ENCODE peak calls at places on chromosomes 3 and 15, in ten cellular contexts. U is GM23338; Y is HS-5; I is activated CD8-positive, alpha-beta T cell treated with anti-CD3 and anti-CD28 coated beads for 36 hours; H is NCI-H460; L is neural progenitor cell; B is tibial nerve; Z is GM03348; N is activated T-cell treated with anti-CD3 and anti-CD28 coated beads for 1 hour; A is stimulated activated CD8-positive, alpha-beta memory T cell treated with anti-CD3 and anti-CD28 coated beads, Interleukin-15, amount 100 ng/mL, for 24 hours. F is an unnamed sample.

GRCh38 chr3:7504886-7505775 is 644.2 kb downstream of the GRM7 start:
- DNase-seq in U (peak), Y (no peak), I (no peak), H (peak), L (no peak), B (no peak), Z (no peak), N (no peak), A (no peak), F (no peak)

GRCh38 chr15:68447976-68448755 is 16.2 kb upstream of the ITGA11 start:
- DNase-seq in U (no peak), Y (no peak), I (no peak), H (no peak), L (no peak), B (no peak), Z (no peak), N (no peak), A (no peak), F (no peak)

GRCh38 chr15:89299896-89300295 is 34.7 kb downstream of the POLG start:
- DNase-seq in U (no peak), Y (no peak), I (no peak), H (peak), L (no peak), B (no peak), Z (peak), N (no peak), A (no peak), F (no peak)

GRCh38 chr3:58490860-58491501 is 915 bp upstream of the KCTD6 start:
- DNase-seq in U (no peak), Y (no peak), I (no peak), H (no peak), L (no peak), B (no peak), Z (no peak), N (no peak), A (no peak), F (no peak)

GRCh38 chr3:186514296-186515002 is 29.7 kb downstream of the CRYGS start:
- DNase-seq in U (peak), Y (no peak), I (peak), H (peak), L (no peak), B (no peak), Z (no peak), N (no peak), A (no peak), F (peak)

GRCh38 chr3:194182130-194182529 is 46.2 kb downstream of the HES1 start:
- DNase-seq in U (no peak), Y (no peak), I (no peak), H (no peak), L (no peak), B (no peak), Z (no peak), N (no peak), A (no peak), F (no peak)

GRCh38 chr3:58231666-58232065 is 5.9 kb upstream of the ABHD6 start:
- DNase-seq in U (no peak), Y (no peak), I (no peak), H (no peak), L (no peak), B (no peak), Z (no peak), N (no peak), A (no peak), F (no peak)

GRCh38 chr3:19543212-19543841 is 390.7 kb downstream of the EFHB start:
- DNase-seq in U (peak), Y (no peak), I (no peak), H (peak), L (peak), B (no peak), Z (no peak), N (no peak), A (no peak), F (peak)

GRCh38 chr3:196207159-196207832 is 3.9 kb downstream of the ZDHHC19 start:
- DNase-seq in U (peak), Y (no peak), I (no peak), H (no peak), L (peak), B (no peak), Z (peak), N (peak), A (no peak), F (peak)

GRCh38 chr3:141797167-141797773 is 34.1 kb downstream of the GRK7 start:
- DNase-seq in U (peak), Y (no peak), I (no peak), H (no peak), L (peak), B (no peak), Z (peak), N (peak), A (no peak), F (peak)

GRCh38 chr3:124882749-124883148 is 4.4 kb downstream of the ITGB5 start:
- DNase-seq in U (peak), Y (no peak), I (no peak), H (no peak), L (peak), B (no peak), Z (no peak), N (no peak), A (no peak), F (no peak)

GRCh38 chr3:43176666-43177065 is 70.8 kb upstream of the POMGNT2 start:
- DNase-seq in U (no peak), Y (no peak), I (no peak), H (no peak), L (no peak), B (no peak), Z (no peak), N (no peak), A (no peak), F (no peak)

GRCh38 chr3:146593776-146594175 is 11.4 kb downstream of the PLSCR5 start:
- DNase-seq in U (no peak), Y (no peak), I (no peak), H (no peak), L (no peak), B (no peak), Z (no peak), N (no peak), A (no peak), F (no peak)

GRCh38 chr15:90055182-90055581 is 47.1 kb downstream of the IDH2 start:
- DNase-seq in U (no peak), Y (no peak), I (no peak), H (no peak), L (no peak), B (no peak), Z (no peak), N (no peak), A (no peak), F (no peak)

GRCh38 chr15:95017950-95018349 is 786.6 kb downstream of the MCTP2 start:
- DNase-seq in U (peak), Y (no peak), I (no peak), H (no peak), L (no peak), B (peak), Z (no peak), N (no peak), A (no peak), F (peak)

GRCh38 chr3:152219225-152219624 is 49.5 kb upstream of the MBNL1 start:
- DNase-seq in U (no peak), Y (no peak), I (no peak), H (no peak), L (no peak), B (no peak), Z (no peak), N (no peak), A (no peak), F (no peak)

GRCh38 chr15:38714309-38715072 is 149.9 kb upstream of the RASGRP1 start:
- DNase-seq in U (no peak), Y (no peak), I (no peak), H (no peak), L (no peak), B (no peak), Z (peak), N (no peak), A (no peak), F (no peak)

GRCh38 chr3:127749361-127749760 is 73.0 kb downstream of the MGLL start:
- DNase-seq in U (no peak), Y (no peak), I (no peak), H (no peak), L (no peak), B (no peak), Z (no peak), N (no peak), A (no peak), F (no peak)

GRCh38 chr3:105173972-105174371 is 192.7 kb upstream of the ALCAM start:
- DNase-seq in U (no peak), Y (no peak), I (no peak), H (no peak), L (no peak), B (no peak), Z (no peak), N (no peak), A (no peak), F (no peak)

GRCh38 chr3:119356646-119357045 is 62.5 kb downstream of the ARHGAP31 start:
- DNase-seq in U (no peak), Y (no peak), I (no peak), H (no peak), L (no peak), B (no peak), Z (no peak), N (no peak), A (no peak), F (no peak)

GRCh38 chr3:194715022-194715800 is 29.5 kb downstream of the FAM43A start:
- DNase-seq in U (no peak), Y (no peak), I (peak), H (no peak), L (no peak), B (no peak), Z (no peak), N (no peak), A (no peak), F (no peak)

GRCh38 chr3:120368172-120368571 is 19.0 kb upstream of the LRRC58 start:
- DNase-seq in U (no peak), Y (no peak), I (no peak), H (no peak), L (no peak), B (no peak), Z (no peak), N (no peak), A (no peak), F (no peak)

GRCh38 chr3:159025733-159026132 is 223.9 kb downstream of the MFSD1 start:
- DNase-seq in U (no peak), Y (no peak), I (no peak), H (no peak), L (no peak), B (no peak), Z (no peak), N (no peak), A (no peak), F (no peak)

GRCh38 chr3:48990636-48991421 is 788 bp downstream of the P4HTM start:
- DNase-seq in U (peak), Y (no peak), I (peak), H (no peak), L (peak), B (no peak), Z (peak), N (no peak), A (no peak), F (peak)

GRCh38 chr3:155960060-155960459 is 89.6 kb downstream of the GMPS start:
- DNase-seq in U (no peak), Y (no peak), I (no peak), H (no peak), L (no peak), B (no peak), Z (peak), N (no peak), A (no peak), F (no peak)

GRCh38 chr3:28467414-28467813 is 118.8 kb upstream of the AZI2 start:
- DNase-seq in U (no peak), Y (no peak), I (peak), H (no peak), L (no peak), B (no peak), Z (no peak), N (no peak), A (no peak), F (no peak)

GRCh38 chr15:81511160-81511559 is 137.1 kb upstream of the TMC3 start:
- DNase-seq in U (no peak), Y (no peak), I (no peak), H (no peak), L (no peak), B (no peak), Z (peak), N (no peak), A (no peak), F (no peak)

GRCh38 chr3:81886081-81886480 is 124.6 kb upstream of the GBE1 start:
- DNase-seq in U (no peak), Y (peak), I (no peak), H (no peak), L (no peak), B (no peak), Z (peak), N (no peak), A (no peak), F (no peak)

GRCh38 chr3:184110316-184110725 is 13.5 kb downstream of the HTR3E start:
- DNase-seq in U (peak), Y (peak), I (peak), H (no peak), L (peak), B (no peak), Z (no peak), N (no peak), A (no peak), F (no peak)

GRCh38 chr3:111980716-111981456 is 2.1 kb downstream of the ABHD10 start:
- DNase-seq in U (no peak), Y (no peak), I (peak), H (no peak), L (no peak), B (no peak), Z (no peak), N (no peak), A (no peak), F (no peak)